ENCODE peak calls at places on chromosomes 16 and 17, in ten cellular contexts. C, W, D, M, Y, S, Z, K, U and O are unnamed samples.

GRCh38 chr17:52027081-52027480 is 131.4 kb downstream of the CA10 start:
- DNase-seq in C (no peak), W (no peak), D (no peak), M (no peak), Y (no peak), S (peak; percentile 76), Z (no peak), K (no peak), U (no peak), O (no peak)

GRCh38 chr16:15055141-15056053 is 477 bp downstream of the NTAN1 start:
- DNase-seq in C (no peak), W (no peak), D (no peak), M (no peak), Y (peak; percentile 11), S (peak; percentile 8), Z (peak; percentile 39), K (peak; percentile 69), U (no peak), O (no peak)

GRCh38 chr16:86668136-86668535 is 89.8 kb downstream of the FOXL1 start:
- DNase-seq in C (no peak), W (peak; percentile 66), D (no peak), M (no peak), Y (no peak), S (peak; percentile 23), Z (peak; percentile 84), K (no peak), U (no peak), O (no peak)

GRCh38 chr16:7835032-7835431 is 502.4 kb downstream of the RBFOX1 start:
- DNase-seq in C (no peak), W (no peak), D (no peak), M (no peak), Y (peak; percentile 60), S (no peak), Z (no peak), K (no peak), U (no peak), O (no peak)

GRCh38 chr16:73196670-73197069 is 148.7 kb upstream of the ZFHX3 start:
- DNase-seq in C (no peak), W (peak; percentile 82), D (peak; percentile 33), M (peak; percentile 56), Y (peak; percentile 85), S (peak; percentile 43), Z (peak; percentile 82), K (peak; percentile 75), U (peak; percentile 61), O (no peak)

GRCh38 chr17:8870406-8871040 is 3.0 kb upstream of the PIK3R6 start:
- DNase-seq in C (no peak), W (no peak), D (no peak), M (no peak), Y (no peak), S (no peak), Z (no peak), K (no peak), U (no peak), O (no peak)

GRCh38 chr17:66357037-66357436 is 54.6 kb downstream of the PRKCA start:
- DNase-seq in C (no peak), W (no peak), D (no peak), M (no peak), Y (no peak), S (no peak), Z (peak; percentile 33), K (no peak), U (no peak), O (no peak)

GRCh38 chr17:28993645-28994426 is 12.0 kb downstream of the SEZ6 start:
- DNase-seq in C (no peak), W (no peak), D (no peak), M (peak; percentile 70), Y (no peak), S (no peak), Z (no peak), K (no peak), U (no peak), O (no peak)

GRCh38 chr16:10182186-10182683 is at the start of gene GRIN2A:
- DNase-seq in C (no peak), W (no peak), D (no peak), M (no peak), Y (peak; percentile 68), S (no peak), Z (no peak), K (no peak), U (no peak), O (no peak)

GRCh38 chr17:69523252-69523861 is 108.9 kb downstream of the MAP2K6 start:
- DNase-seq in C (peak; percentile 24), W (peak; percentile 70), D (peak; percentile 24), M (no peak), Y (peak; percentile 58), S (peak; percentile 44), Z (peak; percentile 74), K (no peak), U (no peak), O (no peak)

GRCh38 chr16:57367111-57367752 is 5.1 kb upstream of the CX3CL1 start:
- DNase-seq in C (no peak), W (peak; percentile 19), D (no peak), M (no peak), Y (no peak), S (peak; percentile 52), Z (peak; percentile 25), K (no peak), U (no peak), O (no peak)

GRCh38 chr16:19165101-19165500 is 2.9 kb upstream of the SYT17 start:
- DNase-seq in C (no peak), W (no peak), D (no peak), M (no peak), Y (no peak), S (no peak), Z (no peak), K (no peak), U (no peak), O (no peak)

GRCh38 chr16:3938471-3938842 is 57.9 kb upstream of the CREBBP start:
- DNase-seq in C (no peak), W (no peak), D (no peak), M (no peak), Y (no peak), S (no peak), Z (no peak), K (no peak), U (no peak), O (no peak)
- H3K4me3 ChIP-seq in C (no peak overlapping the region), W (no peak overlapping the region), D (peak overlapping the region; percentile 36), M (peak overlapping the region; percentile 35), Y (peak overlapping the region; percentile 31), S (no peak overlapping the region), Z (peak overlapping the region; percentile 55), K (peak overlapping the region; percentile 35), U (peak overlapping the region; percentile 72), O (peak overlapping the region; percentile 53)

DNA sequence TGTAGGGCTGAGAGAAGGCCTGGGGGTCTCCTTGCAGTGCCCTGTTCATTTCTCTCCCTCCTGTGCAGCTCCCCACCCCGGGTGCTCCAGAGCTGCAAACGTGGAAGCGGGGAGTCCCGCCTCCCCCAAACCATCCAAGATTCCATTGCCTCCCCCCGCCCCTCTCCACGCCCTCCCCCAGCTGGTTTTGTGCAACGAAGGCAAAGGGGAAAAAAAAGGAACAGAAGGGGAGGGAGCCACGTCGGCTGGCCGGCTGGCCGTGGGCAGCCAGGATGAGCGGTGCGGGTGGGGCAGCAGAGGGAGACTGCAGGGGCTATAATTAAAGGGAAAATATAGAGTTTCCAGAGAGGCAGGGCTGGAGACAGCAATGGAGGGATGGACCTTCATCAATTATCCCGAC is 1.7 kb upstream of the COL1A1 start:
- DNase-seq in C (no peak), W (peak; percentile 64), D (no peak), M (no peak), Y (no peak), S (no peak), Z (peak; percentile 23), K (no peak), U (no peak), O (no peak)
- TF ChIP-seq CTCF in C (no peak), W (no peak), D (no peak), M (no peak), Y (no peak), S (no peak), Z (no peak), K (no peak), U (no peak), O (no peak)

DNA sequence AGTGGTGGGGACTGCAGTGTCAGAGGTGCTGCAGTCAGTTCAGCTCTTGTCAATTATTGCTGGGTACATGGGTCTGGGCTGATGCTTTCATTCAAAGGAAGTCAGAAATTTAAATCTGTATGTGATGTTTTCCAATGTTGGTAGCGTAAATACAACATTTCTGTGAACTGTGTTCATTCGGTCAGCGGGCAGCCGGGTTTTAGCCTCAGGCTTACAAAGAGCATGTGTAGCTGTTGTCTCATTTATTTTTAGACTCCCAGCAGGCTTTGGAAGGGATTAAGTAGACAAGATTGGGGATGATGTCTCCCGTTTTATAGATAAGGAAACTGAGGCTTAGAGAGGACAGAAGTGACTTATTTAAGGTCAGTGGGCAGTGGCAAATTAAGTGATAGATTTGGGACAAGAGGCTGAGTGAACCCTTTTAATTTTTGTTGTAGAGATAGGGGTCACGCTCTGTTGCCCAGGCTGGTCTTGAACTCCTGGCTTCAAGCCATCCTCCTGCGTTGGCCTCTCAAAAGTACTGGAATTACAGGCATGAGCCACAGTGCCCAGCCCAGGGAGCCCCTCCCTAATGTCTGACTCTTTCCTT is 8.1 kb downstream of the AQP8 start:
- DNase-seq in C (no peak), W (no peak), D (no peak), M (no peak), Y (no peak), S (no peak), Z (no peak), K (no peak), U (no peak), O (no peak)
- H3K4me3 ChIP-seq in C (no peak overlapping the region), W (no peak overlapping the region), D (no peak overlapping the region), M (no peak overlapping the region), Y (no peak overlapping the region), S (no peak overlapping the region), Z (no peak overlapping the region), K (no peak overlapping the region), U (no peak overlapping the region), O (no peak overlapping the region)

GRCh38 chr16:54954220-54954619 is 23.6 kb downstream of the IRX5 start:
- DNase-seq in C (no peak), W (peak; percentile 10), D (no peak), M (no peak), Y (no peak), S (no peak), Z (no peak), K (no peak), U (no peak), O (no peak)

GRCh38 chr16:54955757-54956156 is 25.1 kb downstream of the IRX5 start:
- DNase-seq in C (no peak), W (no peak), D (no peak), M (no peak), Y (no peak), S (no peak), Z (no peak), K (no peak), U (no peak), O (no peak)

GRCh38 chr16:54952195-54952594 is 21.5 kb downstream of the IRX5 start:
- DNase-seq in C (no peak), W (no peak), D (no peak), M (no peak), Y (no peak), S (peak; percentile 45), Z (no peak), K (no peak), U (no peak), O (no peak)

GRCh38 chr16:54962045-54962444 is 31.4 kb downstream of the IRX5 start:
- DNase-seq in C (no peak), W (no peak), D (no peak), M (no peak), Y (no peak), S (no peak), Z (no peak), K (no peak), U (no peak), O (no peak)

DNA sequence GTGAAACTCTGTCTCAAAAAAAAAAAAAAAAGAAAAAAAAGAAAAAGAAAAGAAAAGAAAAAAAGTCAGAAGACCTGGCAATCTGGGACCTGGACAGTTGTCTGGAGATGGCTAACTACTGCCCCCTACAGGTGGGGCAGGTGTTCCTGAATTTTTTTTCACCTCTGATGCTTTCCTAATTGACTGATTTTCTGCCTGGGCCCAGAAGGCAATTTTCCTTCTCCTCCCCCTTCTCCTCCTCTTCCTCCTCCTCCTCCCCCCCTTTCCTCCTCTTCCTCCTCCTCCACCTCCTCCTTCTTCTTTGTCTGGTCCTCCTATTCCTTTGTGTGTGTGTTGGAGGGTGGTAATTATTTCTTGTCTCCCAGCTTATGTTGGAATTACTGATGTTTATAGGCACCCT is 26.7 kb downstream of the IRX5 start:
- DNase-seq in C (no peak), W (peak; percentile 29), D (peak; percentile 18), M (no peak), Y (peak; percentile 32), S (peak; percentile 43), Z (no peak), K (peak; percentile 23), U (no peak), O (no peak)
- TF ChIP-seq CTCF in C (peak; percentile 34), W (peak; percentile 38), D (peak; percentile 79), M (peak; percentile 50), Y (peak; percentile 54), S (peak; percentile 82), Z (peak; percentile 41), K (peak; percentile 26), U (peak; percentile 52), O (peak; percentile 59)